ENCODE peak calls at places on chromosomes 2 and 18, in six cellular contexts. H is heart left ventricle; J is naive thymus-derived CD4-positive, alpha-beta T cell; Q is brain microvascular endothelial cell; X is CD8-positive, alpha-beta memory T cell; O is kidney. N is an unnamed sample.

GRCh38 chr2:188435115-188435514 is 143.4 kb downstream of the GULP1 start:
- DNase-seq in H (no peak), J (no peak), Q (no peak), X (no peak), O (no peak), N (no peak)

GRCh38 chr2:53600835-53601234 is 166.8 kb upstream of the CHAC2 start:
- DNase-seq in H (no peak), J (no peak), Q (peak), X (no peak), O (no peak), N (no peak)

GRCh38 chr18:23066060-23066459 is 69.2 kb upstream of the CABLES1 start:
- DNase-seq in H (no peak), J (no peak), Q (no peak), X (no peak), O (no peak), N (no peak)

GRCh38 chr2:218878941-218879761 is 1.5 kb upstream of the WNT10A start:
- DNase-seq in H (no peak), J (no peak), Q (no peak), X (no peak), O (peak), N (no peak)

GRCh38 chr2:46264447-46264846 is 32.8 kb upstream of the EPAS1 start:
- DNase-seq in H (no peak), J (no peak), Q (no peak), X (no peak), O (no peak), N (no peak)

GRCh38 chr2:23691106-23691470 is 235.8 kb downstream of the ATAD2B start:
- DNase-seq in H (no peak), J (no peak), Q (no peak), X (no peak), O (no peak), N (no peak)

GRCh38 chr2:101696272-101697123 is 1.0 kb upstream of the MAP4K4 start:
- DNase-seq in H (peak), J (no peak), Q (no peak), X (peak), O (peak), N (no peak)

GRCh38 chr18:36762074-36762473 is 66.7 kb downstream of the TPGS2 start:
- DNase-seq in H (no peak), J (no peak), Q (no peak), X (no peak), O (no peak), N (no peak)

GRCh38 chr2:120958623-120959366 is 223.1 kb downstream of the GLI2 start:
- DNase-seq in H (no peak), J (no peak), Q (no peak), X (no peak), O (no peak), N (no peak)

GRCh38 chr2:231685349-231686191 is 22.8 kb upstream of the PTMA start:
- DNase-seq in H (no peak), J (no peak), Q (no peak), X (no peak), O (no peak), N (no peak)

GRCh38 chr2:233638836-233639235 is 2.6 kb downstream of the UGT1A10 start:
- DNase-seq in H (no peak), J (no peak), Q (no peak), X (no peak), O (no peak), N (no peak)

GRCh38 chr18:49744395-49744987 is 68.8 kb downstream of the ACAA2 start:
- DNase-seq in H (no peak), J (no peak), Q (no peak), X (no peak), O (no peak), N (no peak)

GRCh38 chr2:43553341-43553855 is 42.4 kb downstream of the THADA start:
- DNase-seq in H (no peak), J (no peak), Q (no peak), X (no peak), O (no peak), N (no peak)

GRCh38 chr18:60554961-60555360 is 182.4 kb upstream of the MC4R start:
- DNase-seq in H (no peak), J (no peak), Q (no peak), X (no peak), O (no peak), N (no peak)

GRCh38 chr2:201532686-201533304 is 81.3 kb downstream of the STRADB start:
- DNase-seq in H (no peak), J (no peak), Q (peak), X (no peak), O (no peak), N (peak)

GRCh38 chr18:12606592-12607315 is 51.2 kb downstream of the SPIRE1 start:
- DNase-seq in H (no peak), J (no peak), Q (no peak), X (no peak), O (no peak), N (no peak)

GRCh38 chr2:109266998-109267854 is 138.2 kb downstream of the SH3RF3 start:
- DNase-seq in H (no peak), J (no peak), Q (no peak), X (no peak), O (no peak), N (no peak)

GRCh38 chr2:95552911-95553310 is 38.9 kb upstream of the TRIM43 start:
- DNase-seq in H (peak), J (no peak), Q (no peak), X (no peak), O (no peak), N (no peak)

GRCh38 chr2:180578441-180578840 is 402.0 kb upstream of the UBE2E3 start:
- DNase-seq in H (no peak), J (no peak), Q (no peak), X (no peak), O (no peak), N (no peak)

GRCh38 chr2:63425079-63425416 is 163.2 kb downstream of the WDPCP start:
- DNase-seq in H (no peak), J (no peak), Q (no peak), X (no peak), O (no peak), N (no peak)

GRCh38 chr2:24026233-24026632 is 16.3 kb downstream of the MFSD2B start:
- DNase-seq in H (no peak), J (no peak), Q (no peak), X (no peak), O (no peak), N (no peak)

GRCh38 chr2:128790541-128790944 is 471.9 kb upstream of the HS6ST1 start:
- DNase-seq in H (no peak), J (no peak), Q (no peak), X (no peak), O (no peak), N (no peak)

GRCh38 chr2:238240761-238241711 is 1.2 kb upstream of the HES6 start:
- DNase-seq in H (peak), J (no peak), Q (no peak), X (no peak), O (no peak), N (no peak)

GRCh38 chr2:217798743-217799552 is 203.8 kb downstream of the TNS1 start:
- DNase-seq in H (no peak), J (peak), Q (no peak), X (no peak), O (no peak), N (no peak)

GRCh38 chr2:154704991-154705390 is 6.5 kb downstream of the KCNJ3 start:
- DNase-seq in H (no peak), J (no peak), Q (no peak), X (no peak), O (no peak), N (no peak)

GRCh38 chr2:190722061-190722759 is 73.3 kb downstream of the NAB1 start:
- DNase-seq in H (no peak), J (no peak), Q (no peak), X (no peak), O (no peak), N (no peak)

GRCh38 chr2:161090401-161090800 is 69.8 kb upstream of the TANK start:
- DNase-seq in H (no peak), J (peak), Q (peak), X (peak), O (no peak), N (peak)

GRCh38 chr2:138373993-138374408 is 127.6 kb upstream of the SPOPL start:
- DNase-seq in H (no peak), J (no peak), Q (peak), X (no peak), O (no peak), N (peak)

GRCh38 chr2:74917702-74918619 is 40.5 kb upstream of the POLE4 start:
- DNase-seq in H (no peak), J (no peak), Q (peak), X (no peak), O (no peak), N (no peak)

GRCh38 chr2:96870631-96871255 is 863 bp upstream of the SEMA4C start:
- DNase-seq in H (no peak), J (peak), Q (no peak), X (peak), O (peak), N (peak)

GRCh38 chr2:237929979-237930378 is 36.8 kb upstream of the UBE2F start:
- DNase-seq in H (no peak), J (no peak), Q (no peak), X (no peak), O (no peak), N (no peak)

GRCh38 chr2:68188831-68189230 is 31.1 kb downstream of the PNO1 start:
- DNase-seq in H (no peak), J (no peak), Q (no peak), X (no peak), O (no peak), N (peak)

GRCh38 chr18:62037989-62038778 is 145.4 kb upstream of the RNF152 start:
- DNase-seq in H (no peak), J (no peak), Q (peak), X (no peak), O (no peak), N (no peak)

GRCh38 chr2:2698182-2699116 is 367.4 kb upstream of the MYT1L start:
- DNase-seq in H (no peak), J (no peak), Q (no peak), X (no peak), O (no peak), N (no peak)

GRCh38 chr18:11849845-11850747 is 1.1 kb upstream of the CHMP1B start:
- DNase-seq in H (peak), J (peak), Q (peak), X (peak), O (peak), N (peak)

GRCh38 chr2:29117636-29118303 is 2.6 kb downstream of the CLIP4 start:
- DNase-seq in H (no peak), J (no peak), Q (no peak), X (no peak), O (no peak), N (no peak)

GRCh38 chr2:10579441-10580169 is 110.2 kb downstream of the NOL10 start:
- DNase-seq in H (no peak), J (no peak), Q (no peak), X (no peak), O (no peak), N (no peak)

GRCh38 chr2:55167630-55167967 is 64.5 kb downstream of the CLHC1 start:
- DNase-seq in H (no peak), J (no peak), Q (no peak), X (no peak), O (no peak), N (no peak)